ENCODE peak calls at places on chromosomes 6 and 20, in eight cellular contexts. Z is mesothelial cell of epicardium, I is cardiac fibroblast, D is H54, Q is islet precursor cell, E is GM20000, J is iris pigment epithelial cell, B is GM06990. P is an unnamed sample.

GRCh38 chr6:27532820-27533538 is 60.1 kb upstream of the ZNF184 start:
- DNase-seq in Z (no peak), I (peak), D (no peak), Q (peak), E (no peak), J (peak), B (no peak), P (no peak)

GRCh38 chr6:128740951-128741350 is 142.0 kb upstream of the LAMA2 start:
- DNase-seq in Z (no peak), I (no peak), D (no peak), Q (no peak), E (no peak), J (no peak), B (no peak), P (no peak)

GRCh38 chr6:135451617-135452190 is 45.8 kb downstream of the AHI1 start:
- DNase-seq in Z (no peak), I (peak), D (no peak), Q (no peak), E (peak), J (peak), B (no peak), P (no peak)

GRCh38 chr20:19774086-19774933 is 16.3 kb downstream of the RIN2 start:
- DNase-seq in Z (no peak), I (peak), D (no peak), Q (no peak), E (no peak), J (no peak), B (no peak), P (no peak)

GRCh38 chr6:6220718-6221117 is 99.7 kb downstream of the F13A1 start:
- DNase-seq in Z (no peak), I (no peak), D (no peak), Q (no peak), E (no peak), J (no peak), B (no peak), P (no peak)

GRCh38 chr6:15642276-15642675 is 20.6 kb downstream of the DTNBP1 start:
- DNase-seq in Z (no peak), I (no peak), D (no peak), Q (peak), E (no peak), J (no peak), B (no peak), P (no peak)

GRCh38 chr20:53040678-53041674 is 68.8 kb downstream of the TSHZ2 start:
- DNase-seq in Z (no peak), I (no peak), D (no peak), Q (no peak), E (no peak), J (no peak), B (no peak), P (no peak)

GRCh38 chr6:75893058-75893775 is 144.2 kb downstream of the MYO6 start:
- DNase-seq in Z (no peak), I (peak), D (no peak), Q (no peak), E (peak), J (peak), B (peak), P (no peak)

GRCh38 chr6:149983145-149983544 is 19.4 kb downstream of the ULBP1 start:
- DNase-seq in Z (no peak), I (no peak), D (no peak), Q (peak), E (no peak), J (no peak), B (no peak), P (no peak)

GRCh38 chr6:1554881-1555569 is 54.7 kb upstream of the FOXC1 start:
- DNase-seq in Z (no peak), I (peak), D (peak), Q (no peak), E (peak), J (peak), B (no peak), P (peak)

GRCh38 chr20:380763-381580 is 412 bp downstream of the TRIB3 start:
- DNase-seq in Z (no peak), I (peak), D (peak), Q (peak), E (peak), J (peak), B (peak), P (peak)

GRCh38 chr6:10569392-10570127 is 48.4 kb downstream of the GCNT2 start:
- DNase-seq in Z (no peak), I (no peak), D (no peak), Q (no peak), E (no peak), J (no peak), B (no peak), P (no peak)

GRCh38 chr6:34338811-34339210 is 53.7 kb downstream of the NUDT3 start:
- DNase-seq in Z (no peak), I (no peak), D (no peak), Q (no peak), E (no peak), J (no peak), B (no peak), P (no peak)

GRCh38 chr6:85628353-85628752 is 14.3 kb downstream of the SYNCRIP start:
- DNase-seq in Z (no peak), I (no peak), D (no peak), Q (no peak), E (no peak), J (no peak), B (no peak), P (no peak)

GRCh38 chr20:47854687-47855212 is 69.5 kb upstream of the SULF2 start:
- DNase-seq in Z (no peak), I (peak), D (peak), Q (peak), E (peak), J (peak), B (no peak), P (no peak)

GRCh38 chr20:16158090-16158975 is 414.9 kb downstream of the KIF16B start:
- DNase-seq in Z (no peak), I (no peak), D (no peak), Q (no peak), E (peak), J (no peak), B (peak), P (peak)

GRCh38 chr6:121430514-121431460 is 4.7 kb upstream of the GJA1 start:
- DNase-seq in Z (no peak), I (peak), D (no peak), Q (no peak), E (no peak), J (peak), B (no peak), P (no peak)